ENCODE peak calls at places on chromosomes 4 and X, in four cellular contexts. A is H1, H is HepG2, F is K562. U is an unnamed sample.

GRCh38 chrX:120793098-120793497 is 82.6 kb downstream of the CT47B1 start:
- DNase-seq in H (no peak), A (no peak), F (no peak), U (no peak)

GRCh38 chr4:89152972-89153371 is 41.6 kb downstream of the TIGD2 start:
- DNase-seq in H (no peak), F (no peak), A (no peak), U (no peak)

GRCh38 chrX:115592997-115593734 is 32.2 kb downstream of the PLS3 start:
- DNase-seq in A (no peak), F (no peak), H (no peak), U (no peak)

GRCh38 chr4:41692717-41693345 is 55.7 kb downstream of the PHOX2B start:
- DNase-seq in A (peak), F (peak), H (peak), U (peak)

GRCh38 chr4:23232987-23233386 is 540.2 kb downstream of the GBA3 start:
- DNase-seq in F (no peak), H (no peak), A (no peak), U (no peak)

GRCh38 chrX:22575161-22575845 is 302.6 kb downstream of the CBLL2 start:
- DNase-seq in A (no peak), F (no peak), H (no peak), U (no peak)

GRCh38 chrX:70096052-70096451 is 33.8 kb downstream of the OTUD6A start:
- DNase-seq in A (no peak), H (peak), F (peak), U (peak)

GRCh38 chrX:74015379-74016019 is 288.5 kb upstream of the ZCCHC13 start:
- DNase-seq in H (peak), F (peak), A (peak), U (peak)

DNA sequence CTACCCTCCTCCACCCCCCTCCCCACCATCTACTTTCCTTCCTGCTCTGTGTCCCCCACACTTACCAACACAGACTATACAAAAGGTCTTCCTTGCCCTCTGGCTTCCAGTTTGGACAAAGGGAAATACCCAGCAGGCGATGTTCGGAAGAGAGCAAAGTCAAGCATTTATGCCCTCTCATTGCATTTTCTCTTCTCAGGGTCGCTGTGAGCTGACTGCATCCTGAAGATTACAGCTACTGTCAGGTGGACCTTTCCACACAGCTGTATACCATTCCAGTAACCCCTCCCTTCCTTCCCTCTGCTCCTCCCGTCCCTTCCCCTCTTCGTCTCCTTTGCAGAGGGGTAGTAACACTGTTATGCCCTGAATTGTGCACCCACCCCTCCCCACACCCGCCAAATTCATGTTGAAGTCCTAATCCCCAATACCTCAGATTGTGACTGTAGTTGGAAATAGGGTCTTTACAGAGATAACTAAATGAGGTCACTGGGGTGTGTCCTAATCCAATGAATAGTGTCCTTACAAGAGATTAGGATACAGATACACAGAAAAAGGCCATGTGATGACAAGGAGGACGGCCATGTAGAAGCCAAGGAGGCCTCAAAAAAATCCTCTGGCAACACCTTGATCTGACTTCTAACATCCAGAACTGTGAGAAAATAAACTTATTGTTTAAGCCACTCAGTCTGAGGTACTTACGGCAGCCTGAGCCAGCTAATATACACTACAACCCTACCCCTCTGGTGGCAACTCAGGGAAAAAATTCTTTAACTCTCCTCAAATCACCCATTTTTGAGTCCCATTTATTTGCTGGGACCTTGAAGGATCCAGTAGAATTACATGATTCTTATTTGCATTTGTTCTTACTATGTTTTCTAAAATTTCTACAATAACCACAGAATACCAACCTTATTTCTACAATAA is 11.7 kb downstream of the MORF4L2 start:
- DNase-seq in A (no peak), H (no peak), F (no peak), U (no peak)
- TF ChIP-seq RNF2 in A (no peak), H (no peak), F (no peak), U (no peak)

DNA sequence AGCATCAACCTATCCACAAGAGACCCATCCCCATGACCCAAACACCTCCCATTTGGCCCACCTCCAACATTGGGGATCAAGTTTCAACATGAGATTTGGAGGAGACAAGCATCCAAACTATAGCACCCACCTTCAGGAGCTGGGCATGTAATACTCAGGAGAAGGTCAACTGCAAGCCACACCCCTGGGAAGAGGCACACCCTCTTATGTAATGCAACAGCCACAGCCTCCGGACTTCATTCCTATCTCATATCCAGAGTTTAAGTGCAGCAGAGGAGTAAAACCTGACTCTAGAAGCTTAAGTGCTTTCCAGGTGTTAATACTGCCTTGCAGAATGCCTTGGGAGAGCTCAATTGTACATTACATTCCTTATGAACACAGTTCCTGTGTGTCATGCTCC is 197.4 kb downstream of the PTTG2 start:
- DNase-seq in F (no peak), H (no peak), A (no peak), U (no peak)
- TF ChIP-seq EP300 in F (no peak), H (no peak), A (no peak), U (no peak)

DNA sequence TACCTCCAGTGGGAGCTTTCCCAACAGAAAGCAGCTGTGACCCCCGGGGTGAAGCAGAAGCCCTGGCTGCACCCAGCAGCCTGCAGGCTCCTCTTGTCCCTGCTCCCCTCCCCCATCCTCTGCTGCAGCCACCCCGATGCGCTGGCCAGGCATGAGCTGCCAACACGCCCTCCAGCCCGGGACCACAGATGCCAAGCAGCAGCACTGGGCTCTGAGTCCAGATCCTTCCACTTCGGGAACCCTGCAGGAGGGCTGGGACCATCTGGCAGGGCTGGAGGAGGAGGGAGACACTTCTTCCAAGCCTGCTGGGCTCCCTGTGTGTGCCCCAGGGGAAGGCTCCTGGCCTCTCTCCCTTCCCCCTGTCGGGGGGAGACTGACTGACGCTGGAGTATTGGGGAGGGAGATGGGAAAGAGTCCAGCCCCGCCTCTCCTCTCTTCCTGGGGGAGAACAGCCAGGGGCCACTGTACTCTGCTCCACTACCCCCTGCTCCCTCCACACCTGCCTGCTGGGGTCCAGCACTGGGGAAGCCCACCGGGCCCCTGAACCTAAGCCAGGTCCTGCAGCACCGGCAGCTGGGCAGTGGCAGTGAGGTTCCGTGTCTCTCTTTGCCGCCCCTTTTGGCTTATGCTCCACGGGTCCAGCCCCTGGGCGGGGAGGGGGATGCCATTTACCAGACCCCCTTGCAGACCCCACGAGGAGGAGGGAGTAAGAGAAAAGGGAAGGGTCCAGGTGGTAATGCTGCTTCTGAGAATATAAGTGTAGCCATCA is 55.7 kb downstream of the PPP2R2C start:
- DNase-seq in F (no peak), H (no peak), A (no peak), U (no peak)
- TF ChIP-seq RNF2 in F (no peak), H (no peak), A (no peak), U (no peak)

GRCh38 chr4:182584016-182584415 is 333.2 kb downstream of the DCTD start:
- DNase-seq in F (no peak), H (no peak), A (no peak), U (no peak)
- TF ChIP-seq EP300 in F (no peak), H (no peak), A (no peak), U (no peak)

GRCh38 chr4:122218762-122219161 is 66.6 kb downstream of the BLTP1 start:
- DNase-seq in H (peak), A (no peak), F (no peak), U (peak)

DNA sequence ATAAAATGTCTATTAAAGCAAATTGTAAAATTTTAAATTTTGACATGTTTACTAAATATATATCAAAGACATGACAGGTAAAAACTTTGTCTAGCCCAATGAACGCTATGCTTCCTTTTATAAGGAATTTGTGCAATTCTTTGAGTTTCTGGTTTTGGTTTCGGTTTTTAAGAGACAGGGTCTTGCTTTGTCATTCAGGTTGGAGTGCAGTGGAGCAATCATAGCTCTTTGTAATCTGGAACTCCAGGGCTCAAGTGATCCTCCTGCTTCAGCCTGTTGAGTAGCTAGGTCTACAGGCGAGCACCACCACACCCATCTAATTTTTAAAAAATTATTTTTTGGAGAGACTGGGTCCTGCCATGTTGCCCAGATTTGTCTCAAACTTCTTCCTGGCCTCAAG is 60.7 kb downstream of the BLTP1 start:
- DNase-seq in H (no peak), F (no peak), A (no peak), U (no peak)
- TF ChIP-seq RNF2 in H (no peak), F (no peak), A (no peak), U (no peak)

DNA sequence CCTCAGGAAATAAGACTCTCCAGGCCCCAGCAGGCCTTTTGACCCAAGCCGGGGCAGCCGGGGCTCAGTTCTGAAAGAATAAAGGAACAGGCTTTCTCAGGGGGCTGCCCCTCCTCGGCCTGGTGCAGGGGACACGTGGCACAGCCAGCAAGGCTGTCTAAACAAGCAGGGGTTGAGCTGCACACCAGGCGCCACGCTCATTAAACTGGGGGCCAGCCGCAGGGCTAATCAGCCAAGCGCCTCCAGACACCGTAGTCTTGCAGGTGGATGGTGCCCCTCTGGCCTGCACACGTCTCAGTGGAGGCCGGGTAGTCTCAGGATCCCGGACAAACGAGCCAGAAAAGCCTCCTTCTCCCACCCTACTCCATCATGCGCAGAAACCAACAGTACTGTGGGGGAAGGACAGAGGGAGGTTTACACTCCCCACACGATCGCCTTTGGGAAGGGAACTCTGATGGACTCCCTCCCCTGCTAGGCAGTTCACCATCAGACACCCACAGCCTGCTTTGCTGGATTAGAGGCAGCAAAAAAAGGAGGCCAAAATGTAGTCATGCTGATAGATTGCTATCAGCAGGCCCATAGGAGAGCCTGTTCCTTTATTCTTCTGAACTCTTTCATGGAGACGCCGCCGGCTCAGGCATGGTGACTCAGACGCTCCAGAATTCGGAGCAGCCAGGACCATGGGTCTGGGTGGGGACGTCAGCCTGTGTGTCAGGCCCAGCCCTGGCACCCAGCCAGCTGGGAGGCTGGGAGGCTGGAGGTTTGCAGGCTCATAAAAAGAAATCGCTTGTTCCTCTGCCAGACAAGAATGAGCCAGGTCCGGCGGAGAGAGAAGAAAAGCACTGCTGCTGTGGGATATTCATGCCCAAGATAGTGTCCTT is 342.4 kb downstream of the BCOR start:
- DNase-seq in F (peak), A (no peak), H (peak), U (peak)
- TF ChIP-seq EP300 in F (no peak), A (no peak), H (no peak), U (peak)